ENCODE peak calls at places on chromosomes 16 and 17, in six cellular contexts. B is bronchial epithelial cell, M is IMR-90, I is heart left ventricle, K is osteoblast, A is brain microvascular endothelial cell. W is an unnamed sample. For H3K36me3, the result is how much of the 10 kb centered on the place peaks cover.

GRCh38 chr16:58046936-58047335 is 21.4 kb downstream of the MMP15 start:
- DNase-seq in K (peak), M (no peak), I (no peak), A (no peak), B (no peak), W (peak)

GRCh38 chr17:1104222-1104621 is 75.6 kb downstream of the ABR start:
- DNase-seq in A (no peak), B (no peak), K (peak), I (peak), M (no peak), W (no peak)

GRCh38 chr17:34997355-34997862 is 17.1 kb downstream of the LIG3 start:
- DNase-seq in A (peak), K (peak), B (no peak), I (peak), M (peak), W (no peak)

GRCh38 chr17:32142857-32143524 is 689 bp downstream of the RHOT1 start:
- DNase-seq in A (peak), B (peak), K (peak), I (peak), M (peak), W (peak)

GRCh38 chr16:72894291-72895151 is 153.4 kb downstream of the ZFHX3 start:
- DNase-seq in M (peak), A (peak), K (peak), I (peak), B (no peak), W (no peak)

GRCh38 chr17:1966274-1967086 is 58.7 kb downstream of the RTN4RL1 start:
- DNase-seq in M (no peak), K (peak), B (no peak), A (no peak), I (no peak), W (peak)

GRCh38 chr17:2819921-2820501 is 23.8 kb downstream of the RAP1GAP2 start:
- DNase-seq in B (no peak), K (no peak), A (no peak), M (no peak), I (no peak), W (no peak)

GRCh38 chr16:29321585-29321984 is 84.9 kb downstream of the NPIPB11 start:
- DNase-seq in A (no peak), B (no peak), I (no peak), M (no peak), K (peak), W (peak)

GRCh38 chr17:50345443-50346312 is at the start of gene XYLT2:
- DNase-seq in A (peak), K (peak), M (peak), I (peak), B (peak), W (peak)

GRCh38 chr17:61411944-61412859 is 12.6 kb downstream of the TBX2 start:
- DNase-seq in A (peak), B (peak), M (peak), K (peak), I (peak), W (peak)

GRCh38 chr17:6276711-6277110 is 158.2 kb downstream of the AIPL1 start:
- DNase-seq in I (no peak), K (no peak), B (no peak), M (no peak), A (no peak), W (peak)

GRCh38 chr17:34095101-34095500 is 160.0 kb upstream of the CCL2 start:
- DNase-seq in I (no peak), M (no peak), A (no peak), B (no peak), K (no peak), W (no peak)

GRCh38 chr16:86869288-86870022 is 291.1 kb downstream of the FOXL1 start:
- DNase-seq in A (no peak), I (no peak), M (no peak), K (no peak), B (no peak), W (no peak)

GRCh38 chr17:76427457-76428231 is 25.3 kb downstream of the UBE2O start:
- DNase-seq in M (peak), I (no peak), A (no peak), K (no peak), B (no peak), W (no peak)

GRCh38 chr16:89452925-89453324 is 37.4 kb downstream of the ANKRD11 start:
- DNase-seq in I (no peak), M (no peak), B (no peak), A (no peak), K (no peak), W (no peak)

GRCh38 chr17:76527430-76528111 is 9.9 kb downstream of the CYGB start:
- DNase-seq in M (peak), B (peak), K (peak), I (peak), A (peak), W (peak)

GRCh38 chr16:5065368-5065767 is 388 bp downstream of the C16orf89 start:
- DNase-seq in K (no peak), M (no peak), B (no peak), A (no peak), I (no peak), W (no peak)

GRCh38 chr16:24288516-24288915 is 32.4 kb downstream of the CACNG3 start:
- DNase-seq in M (no peak), A (no peak), K (no peak), I (no peak), B (no peak), W (no peak)

GRCh38 chr16:10036951-10037350 is 145.3 kb downstream of the GRIN2A start:
- DNase-seq in B (no peak), K (no peak), A (no peak), M (no peak), I (no peak), W (no peak)

GRCh38 chr16:35686595-35686994 is 2227.2 kb downstream of the TP53TG3F start:
- DNase-seq in I (no peak), B (no peak), A (no peak), M (no peak), K (no peak), W (no peak)

GRCh38 chr16:87041732-87042131 is 275.5 kb downstream of the C16orf95 start:
- DNase-seq in K (peak), A (no peak), I (no peak), B (no peak), M (no peak), W (no peak)

GRCh38 chr17:42832934-42833770 is at the start of gene PSME3:
- DNase-seq in M (peak), B (peak), A (peak), K (peak), I (peak), W (peak)

GRCh38 chr17:57455063-57455914 is 199.0 kb downstream of the MSI2 start:
- DNase-seq in K (no peak), M (peak), A (peak), I (no peak), B (no peak), W (no peak)

GRCh38 chr17:1986783-1987451 is 38.2 kb downstream of the RTN4RL1 start:
- DNase-seq in A (no peak), B (no peak), K (no peak), M (no peak), I (no peak), W (no peak)

GRCh38 chr16:46822270-46822669 is 8.7 kb downstream of the C16orf87 start:
- DNase-seq in K (no peak), M (peak), A (peak), I (no peak), B (no peak), W (no peak)

GRCh38 chr17:74379495-74380085 is 12.3 kb downstream of the GPR142 start:
- DNase-seq in K (peak), B (peak), I (peak), M (peak), A (peak), W (peak)

GRCh38 chr16:1968146-1968953 is 1.7 kb downstream of the RNF151 start:
- DNase-seq in K (peak), B (no peak), M (no peak), A (no peak), I (no peak), W (no peak)

GRCh38 chr17:7886227-7887037 is 2.2 kb upstream of the CHD3 start:
- DNase-seq in M (peak), B (peak), I (no peak), A (peak), K (peak), W (peak)

GRCh38 chr16:83552193-83552592 is 255.6 kb upstream of the HSBP1 start:
- DNase-seq in M (peak), I (no peak), B (peak), K (peak), A (peak), W (no peak)

DNA sequence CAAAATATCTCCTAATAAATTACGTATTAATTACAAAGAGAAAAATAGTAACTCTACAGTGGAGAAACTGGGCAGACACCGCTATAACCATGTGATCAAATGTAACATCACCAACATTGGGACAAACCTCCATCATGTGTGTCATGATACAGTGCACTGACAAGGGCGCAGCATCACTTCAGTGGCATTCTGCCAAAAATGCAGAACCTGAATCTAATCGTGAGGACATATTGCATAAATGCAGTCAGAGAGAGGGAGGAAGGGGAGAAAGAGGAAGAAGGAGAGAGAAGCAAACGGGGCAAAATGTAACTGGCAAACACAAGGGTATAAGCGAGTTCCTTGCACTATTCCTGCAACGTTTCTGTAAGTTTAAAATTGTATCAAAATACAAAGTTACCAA is 74.2 kb upstream of the MARCHF10 start:
- DNase-seq in B (no peak), M (no peak), I (no peak), K (no peak), A (no peak), W (no peak)
- H3K4me3 ChIP-seq in B (no peak), M (no peak), I (no peak), K (no peak), A (no peak), W (no peak)

DNA sequence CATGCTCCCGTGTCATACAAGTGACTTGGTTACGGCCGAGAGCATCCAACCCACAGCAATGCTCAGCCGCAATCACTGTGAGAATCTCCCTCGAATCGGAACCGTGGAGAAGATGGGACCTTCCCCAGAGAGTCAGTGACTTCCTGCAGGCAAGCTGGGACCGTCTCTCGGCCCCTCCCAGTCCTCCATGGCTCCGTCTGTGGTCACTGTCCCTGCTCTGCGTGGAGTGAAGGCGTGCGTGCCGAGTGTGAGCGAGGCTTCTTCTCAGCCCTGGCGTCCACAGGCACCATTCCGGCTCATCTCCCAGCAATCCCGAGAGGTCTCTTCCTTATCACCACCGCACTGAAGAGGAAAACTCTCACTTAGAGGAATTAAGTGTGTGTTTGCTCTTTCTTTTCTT is 113.1 kb downstream of the ADCY9 start:
- DNase-seq in A (no peak), K (peak), M (no peak), B (no peak), I (no peak), W (no peak)
- H3K36me3 ChIP-seq in A (under half), K (under half), M (under half), B (under half), I (under half), W (under half)

GRCh38 chr17:39304188-39304587 is 78.4 kb upstream of the STAC2 start:
- DNase-seq in M (no peak), K (no peak), B (no peak), A (no peak), I (no peak), W (no peak)

GRCh38 chr17:39306028-39306427 is 80.3 kb upstream of the STAC2 start:
- DNase-seq in K (no peak), A (no peak), M (no peak), I (no peak), B (no peak), W (peak)

GRCh38 chr17:39306509-39307212 is 80.9 kb upstream of the STAC2 start:
- DNase-seq in I (no peak), K (peak), A (no peak), M (peak), B (no peak), W (no peak)
- H3K4me3 ChIP-seq in I (no peak), K (no peak), A (no peak), M (no peak), B (no peak), W (no peak)

GRCh38 chr16:8847623-8848022 is 21.2 kb downstream of the CARHSP1 start:
- DNase-seq in B (no peak), M (no peak), K (peak), I (no peak), A (no peak), W (peak)
- H3K36me3 ChIP-seq in B (under half), M (under half), K (half or more), I (under half), A (under half), W (under half)

GRCh38 chr17:72539981-72540897 is 419.4 kb downstream of the SOX9 start:
- DNase-seq in A (peak), K (peak), B (no peak), M (peak), I (peak), W (peak)
- H3K4me3 ChIP-seq in A (peak), K (peak), B (no peak), M (peak), I (peak), W (no peak)

DNA sequence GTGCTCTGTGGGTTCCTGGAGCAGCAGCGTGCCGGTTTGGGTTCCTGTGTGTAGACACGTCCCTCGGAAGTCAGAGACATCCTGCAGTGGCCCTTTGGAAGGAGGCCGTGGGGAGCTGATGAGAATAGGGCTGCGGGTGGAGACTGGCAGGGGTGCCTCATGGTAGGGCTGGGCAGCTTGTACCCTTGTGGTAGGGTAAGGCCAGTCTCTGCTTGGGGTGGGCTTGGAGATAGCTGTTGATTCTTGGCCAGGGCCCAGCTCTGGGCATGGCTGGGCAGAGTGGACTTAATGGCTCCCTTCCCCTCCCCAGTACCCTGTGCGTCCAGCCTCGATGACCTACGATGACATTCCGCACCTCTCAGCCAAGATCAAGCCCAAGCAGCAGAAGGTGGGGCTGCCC is 10.6 kb downstream of the POLR3E start:
- DNase-seq in A (no peak), B (no peak), K (no peak), M (no peak), I (no peak), W (no peak)
- H3K36me3 ChIP-seq in A (half or more), B (under half), K (under half), M (under half), I (half or more), W (under half)

GRCh38 chr17:20094777-20095176 is 85.6 kb downstream of the SPECC1 start:
- DNase-seq in B (peak), K (no peak), I (no peak), M (no peak), A (no peak), W (no peak)
- H3K4me3 ChIP-seq in B (no peak), K (no peak), I (no peak), M (no peak), A (no peak), W (no peak)

DNA sequence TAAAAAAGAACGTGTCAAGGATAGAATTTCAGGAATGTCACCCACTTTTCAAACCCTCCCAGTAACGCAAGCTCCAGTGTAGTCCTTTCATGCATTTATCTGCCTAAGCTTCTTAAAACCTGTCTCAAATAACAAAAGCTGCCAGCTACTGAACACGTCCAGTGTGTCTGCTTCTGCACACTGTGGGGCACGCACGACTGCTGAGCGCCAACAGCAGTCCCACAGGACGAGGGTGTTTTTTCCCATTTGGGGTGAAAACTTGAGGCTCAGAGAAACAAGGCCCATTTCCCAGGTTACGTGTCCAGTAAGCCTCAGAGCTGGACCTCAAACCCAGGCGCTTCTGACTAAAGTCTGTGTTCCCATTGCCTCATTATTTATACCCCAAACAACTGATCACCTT is 17.2 kb downstream of the NTAN1 start:
- DNase-seq in M (no peak), I (no peak), A (no peak), B (no peak), K (no peak), W (no peak)
- H3K36me3 ChIP-seq in M (half or more), I (half or more), A (half or more), B (under half), K (half or more), W (under half)

GRCh38 chr17:17495448-17496188 is 577 bp downstream of the RASD1 start:
- DNase-seq in K (peak), B (peak), M (peak), A (peak), I (peak), W (peak)

GRCh38 chr17:17497845-17498520 is 1.8 kb upstream of the RASD1 start:
- DNase-seq in I (no peak), A (no peak), B (no peak), M (no peak), K (peak), W (no peak)

GRCh38 chr17:17496189-17497064 is at the start of gene RASD1:
- DNase-seq in K (peak), I (peak), M (peak), B (peak), A (peak), W (peak)

GRCh38 chr17:17498606-17499301 is 2.6 kb upstream of the RASD1 start:
- DNase-seq in K (peak), A (no peak), M (no peak), I (no peak), B (no peak), W (peak)

DNA sequence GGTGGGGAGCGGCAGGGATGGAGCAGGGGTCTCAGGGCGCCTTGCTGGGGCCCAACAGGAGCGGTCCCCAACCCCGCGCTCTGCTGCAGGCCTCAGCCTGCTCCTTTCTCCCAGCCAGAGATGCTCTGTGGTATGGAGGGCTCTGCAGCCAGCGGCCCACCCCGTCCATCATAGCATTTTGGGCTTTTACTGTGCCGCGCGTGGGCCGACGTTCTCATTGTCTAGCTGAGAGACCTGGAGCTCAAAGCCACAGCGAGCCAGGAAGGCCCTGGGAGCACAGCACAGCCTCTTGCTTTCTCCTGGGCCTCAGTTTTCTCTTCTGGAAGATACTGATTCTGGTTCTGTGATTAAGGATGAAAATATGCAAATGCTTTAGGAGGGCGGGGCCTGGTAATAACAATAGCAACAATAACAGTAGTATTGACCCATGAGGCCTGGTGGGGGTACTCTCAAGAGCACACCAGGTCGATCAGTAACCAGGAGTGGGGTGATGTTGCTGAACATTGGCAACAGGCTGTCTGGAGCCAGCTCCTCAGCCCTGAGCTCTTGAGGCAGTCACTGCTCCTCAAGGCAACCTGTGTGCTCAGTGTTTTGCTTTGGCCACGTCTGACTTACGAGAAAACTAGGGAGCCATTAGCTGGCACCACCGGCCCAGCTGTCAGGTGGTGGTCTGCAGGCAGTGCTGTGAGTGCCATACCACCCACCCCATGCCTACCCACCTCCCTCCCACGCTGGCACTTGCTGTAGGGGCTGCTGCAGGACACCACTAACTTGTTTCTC is 1.1 kb upstream of the RASD1 start:
- DNase-seq in A (no peak), M (no peak), I (no peak), K (peak), B (no peak), W (peak)
- H3K4me3 ChIP-seq in A (no peak), M (no peak), I (peak), K (peak), B (no peak), W (peak)

W was measured in H7.